ENCODE peak calls at places on chromosomes 6 and 20, in four cellular contexts. B, W, V and M are unnamed samples.

GRCh38 chr20:4805663-4806449 is 84.1 kb downstream of the PRND start:
- DNase-seq in W (no peak), V (no peak), B (no peak), M (no peak)

GRCh38 chr6:27672113-27672799 is 199.4 kb upstream of the ZNF184 start:
- DNase-seq in W (no peak), V (peak), B (no peak), M (no peak)

GRCh38 chr6:100472674-100473073 is 8.0 kb upstream of the SIM1 start:
- DNase-seq in B (no peak), V (peak), W (no peak), M (no peak)

GRCh38 chr20:19950042-19950441 is 67.1 kb upstream of the NAA20 start:
- DNase-seq in W (no peak), V (no peak), B (no peak), M (no peak)

GRCh38 chr6:71072508-71072907 is 115.6 kb upstream of the B3GAT2 start:
- DNase-seq in W (no peak), V (no peak), B (no peak), M (no peak)

GRCh38 chr6:134903448-134903847 is 46.5 kb downstream of the ALDH8A1 start:
- DNase-seq in B (no peak), V (no peak), W (no peak), M (no peak)

GRCh38 chr20:21238818-21239530 is 64.2 kb upstream of the XRN2 start:
- DNase-seq in W (no peak), B (no peak), V (no peak), M (no peak)

GRCh38 chr6:18215436-18215835 is 48.9 kb downstream of the DEK start:
- DNase-seq in V (no peak), W (no peak), B (no peak), M (no peak)

GRCh38 chr20:44909872-44910689 is at the start of gene PABPC1L:
- DNase-seq in V (peak), B (peak), W (no peak), M (peak)

GRCh38 chr20:19967441-19967840 is 49.7 kb upstream of the NAA20 start:
- DNase-seq in B (no peak), W (no peak), V (no peak), M (no peak)

GRCh38 chr6:17439243-17439993 is 46.0 kb downstream of the CAP2 start:
- DNase-seq in B (no peak), V (no peak), W (no peak), M (no peak)

GRCh38 chr20:3177746-3178477 is 4.6 kb upstream of the LZTS3 start:
- DNase-seq in B (no peak), V (no peak), W (no peak), M (no peak)

GRCh38 chr6:108699290-108700041 is 138.7 kb downstream of the FOXO3 start:
- DNase-seq in V (no peak), W (no peak), B (no peak), M (no peak)

GRCh38 chr6:35522660-35523658 is 10.3 kb upstream of the TULP1 start:
- DNase-seq in B (peak), W (no peak), V (peak), M (peak)

GRCh38 chr20:59482581-59483187 is 121.7 kb upstream of the PHACTR3 start:
- DNase-seq in W (no peak), V (no peak), B (no peak), M (no peak)

GRCh38 chr20:38066969-38067716 is 33.6 kb downstream of the RPRD1B start:
- DNase-seq in V (no peak), B (no peak), W (no peak), M (no peak)

GRCh38 chr20:48823960-48824497 is 3.8 kb downstream of the PREX1 start:
- DNase-seq in B (peak), V (peak), W (peak), M (no peak)

GRCh38 chr6:161549977-161550655 is 276.3 kb upstream of the AGPAT4 start:
- DNase-seq in B (no peak), V (no peak), W (no peak), M (no peak)

GRCh38 chr6:37130704-37131103 is 39.2 kb upstream of the PIM1 start:
- DNase-seq in B (no peak), V (no peak), W (no peak), M (no peak)

GRCh38 chr6:37972994-37973757 is 153.6 kb downstream of the ZFAND3 start:
- DNase-seq in B (no peak), W (no peak), V (no peak), M (no peak)

GRCh38 chr6:41064841-41065240 is 7.3 kb downstream of the OARD1 start:
- DNase-seq in W (no peak), B (no peak), V (no peak), M (no peak)

GRCh38 chr20:58661298-58662141 is 10.4 kb downstream of the STX16 start:
- DNase-seq in V (no peak), W (no peak), B (peak), M (no peak)

GRCh38 chr6:121439456-121440250 is 4.2 kb downstream of the GJA1 start:
- DNase-seq in W (no peak), B (no peak), V (no peak), M (no peak)

GRCh38 chr6:90973158-90973557 is 386.3 kb upstream of the MAP3K7 start:
- DNase-seq in B (no peak), V (no peak), W (no peak), M (no peak)

GRCh38 chr6:167647333-167647732 is 179.4 kb upstream of the AFDN start:
- DNase-seq in W (no peak), B (no peak), V (no peak), M (no peak)

GRCh38 chr6:137191670-137192069 is 18.2 kb upstream of the IL22RA2 start:
- DNase-seq in V (no peak), B (no peak), W (no peak), M (no peak)

GRCh38 chr6:44869321-44869897 is 458.7 kb upstream of the RUNX2 start:
- DNase-seq in V (peak), W (no peak), B (no peak), M (no peak)

GRCh38 chr6:19472850-19473249 is 364.3 kb upstream of the ID4 start:
- DNase-seq in V (no peak), W (no peak), B (no peak), M (no peak)
- TF ChIP-seq CTCF in V (no peak), W (peak), B (no peak), M (peak)

GRCh38 chr20:34710861-34711574 is 6.9 kb downstream of the TP53INP2 start:
- DNase-seq in W (no peak), B (no peak), V (no peak), M (no peak)

GRCh38 chr20:34709044-34709835 is 5.1 kb downstream of the TP53INP2 start:
- DNase-seq in B (peak), V (peak), W (no peak), M (peak)

GRCh38 chr20:34708621-34709043 is 4.5 kb downstream of the TP53INP2 start:
- DNase-seq in W (no peak), B (peak), V (peak), M (peak)

GRCh38 chr20:34710568-34710839 is 6.4 kb downstream of the TP53INP2 start:
- DNase-seq in B (no peak), V (no peak), W (no peak), M (no peak)

GRCh38 chr20:34709836-34710567 is 5.9 kb downstream of the TP53INP2 start:
- DNase-seq in W (no peak), V (peak), B (peak), M (peak)
- TF ChIP-seq CTCF in W (peak), V (peak), B (no peak), M (peak)

DNA sequence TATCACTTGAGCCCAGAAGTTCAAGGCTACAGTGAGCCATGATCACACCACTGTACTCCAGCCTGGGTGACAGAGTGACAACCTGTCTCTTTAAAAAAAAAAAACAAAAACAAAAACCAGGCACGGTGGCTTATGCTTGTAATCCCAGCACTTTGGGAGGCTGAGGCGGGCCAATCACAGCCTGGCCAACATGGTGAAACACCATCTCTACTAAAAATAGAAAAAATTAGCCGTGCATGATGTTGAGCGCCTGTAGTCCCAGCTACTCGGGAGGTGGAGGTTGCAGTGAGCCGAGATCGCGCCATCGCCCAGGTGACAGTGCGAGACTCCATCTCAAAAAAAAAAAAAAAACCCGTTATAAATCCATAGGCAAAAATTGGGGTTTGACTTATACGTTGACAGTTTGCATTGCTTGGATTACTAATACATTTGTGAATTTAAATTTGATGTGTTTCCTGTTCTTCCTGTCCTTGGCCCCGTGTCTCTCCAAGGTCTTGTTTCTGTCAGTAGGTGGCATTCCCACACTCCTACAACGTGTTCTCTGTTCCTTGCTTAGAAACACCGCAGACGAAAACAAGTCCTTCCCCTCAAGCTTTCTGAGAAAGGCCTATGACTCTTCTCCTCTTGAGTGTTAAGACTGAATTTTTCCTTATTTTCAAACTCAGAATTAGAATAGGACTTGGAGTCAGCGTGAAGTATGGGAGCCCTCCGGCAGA is 147.0 kb downstream of the DTNBP1 start:
- DNase-seq in B (no peak), W (no peak), V (no peak), M (no peak)
- TF ChIP-seq CTCF in B (no peak), W (no peak), V (no peak), M (no peak)

GRCh38 chr6:150189176-150189575 is 46.3 kb downstream of the PPP1R14C start:
- DNase-seq in B (no peak), V (no peak), W (no peak), M (no peak)
- TF ChIP-seq CTCF in B (no peak), V (no peak), W (no peak), M (no peak)

GRCh38 chr6:130037207-130037811 is 18.9 kb downstream of the L3MBTL3 start:
- DNase-seq in V (no peak), W (no peak), B (no peak), M (no peak)
- TF ChIP-seq CTCF in V (no peak), W (peak), B (peak), M (peak)

DNA sequence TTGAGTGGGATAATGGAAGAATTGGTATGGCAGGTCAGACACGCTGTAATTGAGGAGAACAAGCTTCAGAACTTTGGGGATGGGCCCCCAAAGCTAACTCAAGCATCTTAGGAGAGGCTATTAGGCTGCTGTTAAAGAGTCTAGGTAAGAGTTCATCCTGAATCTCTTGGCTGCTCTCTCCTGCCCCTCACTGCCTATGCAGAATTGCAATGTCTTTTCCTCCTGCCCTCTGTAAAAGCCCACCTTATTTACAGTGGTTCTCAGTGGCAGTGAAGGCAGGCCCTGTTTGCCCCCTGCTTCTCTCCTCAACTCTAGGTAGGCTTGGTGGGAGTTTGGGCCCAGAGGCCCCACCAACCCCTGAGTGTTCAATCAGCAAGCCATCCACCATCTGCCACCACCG is 55.0 kb downstream of the LYRM2 start:
- DNase-seq in W (no peak), V (no peak), B (no peak), M (no peak)
- TF ChIP-seq CTCF in W (no peak), V (no peak), B (no peak), M (no peak)